ENCODE peak calls at places on chromosomes 13 and 19, in nine cellular contexts. M, J, C, F, Q, T, N, U and P are unnamed samples.

GRCh38 chr19:7699422-7700127 is 2.4 kb downstream of the FCER2 start:
- DNase-seq in T (no peak), J (no peak), M (no peak), C (no peak), Q (no peak), U (no peak), F (peak; percentile 30), N (no peak), P (no peak)

GRCh38 chr13:110593430-110594130 is 21.8 kb upstream of the NAXD start:
- DNase-seq in Q (no peak), T (no peak), C (no peak), F (peak; percentile 33), M (peak; percentile 49), N (no peak), U (peak; percentile 27), J (no peak), P (peak; percentile 39)

GRCh38 chr13:106683179-106683578 is 115.2 kb upstream of the ARGLU1 start:
- DNase-seq in U (no peak), F (no peak), Q (no peak), T (no peak), C (no peak), M (no peak), J (no peak), N (no peak), P (no peak)

GRCh38 chr19:5799247-5800241 is 5.3 kb upstream of the NRTN start:
- DNase-seq in M (no peak), N (no peak), C (peak; percentile 86), J (no peak), U (no peak), T (peak; percentile 76), F (peak; percentile 81), Q (no peak), P (no peak)

GRCh38 chr13:28532226-28533048 is 37.5 kb upstream of the FLT1 start:
- DNase-seq in F (peak; percentile 36), N (no peak), U (peak; percentile 27), M (no peak), C (peak; percentile 49), J (no peak), T (peak; percentile 88), Q (no peak), P (no peak)

GRCh38 chr13:43411741-43412140 is 375.0 kb downstream of the ENOX1 start:
- DNase-seq in N (no peak), Q (no peak), T (no peak), C (no peak), F (no peak), U (no peak), M (no peak), J (peak; percentile 47), P (no peak)

GRCh38 chr19:41294393-41294792 is 15.6 kb upstream of the CCDC97 start:
- DNase-seq in F (no peak), N (no peak), M (no peak), T (peak; percentile 54), J (no peak), C (no peak), U (no peak), Q (no peak), P (no peak)

GRCh38 chr19:5314012-5314906 is 26.4 kb downstream of the PTPRS start:
- DNase-seq in T (no peak), C (no peak), M (peak; percentile 63), U (no peak), J (no peak), F (no peak), Q (no peak), N (no peak), P (no peak)

GRCh38 chr13:102951808-102952207 is 106.0 kb downstream of the ERCC5 start:
- DNase-seq in F (no peak), Q (no peak), T (peak; percentile 6), C (no peak), J (no peak), N (no peak), M (no peak), U (no peak), P (no peak)

GRCh38 chr13:51731759-51732158 is 72.2 kb downstream of the DHRS12 start:
- DNase-seq in N (no peak), Q (no peak), T (no peak), J (no peak), M (peak; percentile 4), U (no peak), C (no peak), F (no peak), P (no peak)
- H3K27ac ChIP-seq in N (peak overlapping the region; percentile 90), Q (peak overlapping the region; percentile 87), T (no peak overlapping the region), J (peak overlapping the region; percentile 68), M (no peak overlapping the region), U (peak overlapping the region; percentile 20), C (no peak overlapping the region), F (peak overlapping the region; percentile 67), P (no peak overlapping the region)

DNA sequence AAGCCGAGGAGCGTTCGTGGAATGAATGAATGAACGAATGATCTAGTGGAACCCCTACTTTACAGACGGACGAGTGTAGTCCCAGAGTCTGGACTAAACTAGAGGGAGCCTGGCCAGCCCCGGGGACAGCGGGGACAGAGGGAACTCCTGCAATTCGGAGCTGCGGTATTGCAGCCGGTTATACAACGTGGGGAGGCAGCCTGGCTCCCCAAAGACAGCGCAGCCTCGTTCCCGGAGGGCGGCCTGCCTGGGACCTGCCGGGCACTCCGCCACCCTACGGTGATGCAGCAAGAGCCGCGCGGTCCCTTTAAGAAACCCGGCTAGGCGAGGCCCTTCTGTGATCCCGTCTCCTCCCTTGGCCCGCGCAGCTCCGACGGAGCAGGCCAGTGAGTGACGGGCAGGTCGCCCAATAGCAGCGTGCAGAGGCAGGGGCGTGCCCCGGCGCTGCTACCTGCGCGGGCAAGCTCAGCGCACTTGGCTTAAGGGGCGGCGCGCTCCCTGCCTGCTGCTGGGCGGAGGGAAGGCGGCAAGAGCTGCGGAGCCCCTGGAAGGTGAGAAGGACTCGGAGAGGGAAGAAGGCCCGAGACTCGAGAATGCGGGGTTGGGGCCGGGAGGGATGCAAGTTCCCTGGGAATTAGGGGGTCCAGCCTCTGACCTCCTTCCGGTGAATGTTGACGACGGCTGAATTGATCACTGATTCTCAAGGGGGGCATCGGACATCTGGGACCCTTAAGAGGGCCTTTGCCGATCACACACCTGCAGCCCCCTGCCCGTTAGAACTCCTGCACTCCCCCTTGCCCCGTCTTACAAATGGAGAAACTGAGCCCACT is at the start of gene ABCA7:
- DNase-seq in T (peak; percentile 100), M (peak; percentile 68), Q (peak; percentile 91), F (peak; percentile 99), C (peak; percentile 98), N (peak; percentile 98), U (peak; percentile 99), J (peak; percentile 96), P (peak; percentile 98)
- TF ChIP-seq POLR2A in T (peak; percentile 58), M (no peak), Q (peak; percentile 30), F (peak; percentile 54), C (no peak), N (no peak), U (peak; percentile 87), J (peak; percentile 29), P (peak; percentile 76)

GRCh38 chr19:45996933-45997332 is 1.7 kb downstream of the CCDC61 start:
- DNase-seq in Q (no peak), T (no peak), N (no peak), M (no peak), J (no peak), U (no peak), C (no peak), F (no peak), P (no peak)

GRCh38 chr19:45998834-45999233 is 3.6 kb downstream of the CCDC61 start:
- DNase-seq in M (no peak), N (no peak), C (no peak), Q (no peak), T (no peak), F (no peak), U (no peak), J (no peak), P (no peak)

GRCh38 chr19:45994456-45994988 is 745 bp upstream of the CCDC61 start:
- DNase-seq in F (no peak), C (no peak), Q (no peak), J (no peak), M (no peak), N (no peak), U (no peak), T (no peak), P (no peak)

GRCh38 chr19:45994989-45995714 is at the start of gene CCDC61:
- DNase-seq in J (peak; percentile 95), N (peak; percentile 99), U (peak; percentile 95), M (peak; percentile 99), Q (peak; percentile 92), T (peak; percentile 93), C (peak; percentile 98), F (peak; percentile 96), P (peak; percentile 99)

DNA sequence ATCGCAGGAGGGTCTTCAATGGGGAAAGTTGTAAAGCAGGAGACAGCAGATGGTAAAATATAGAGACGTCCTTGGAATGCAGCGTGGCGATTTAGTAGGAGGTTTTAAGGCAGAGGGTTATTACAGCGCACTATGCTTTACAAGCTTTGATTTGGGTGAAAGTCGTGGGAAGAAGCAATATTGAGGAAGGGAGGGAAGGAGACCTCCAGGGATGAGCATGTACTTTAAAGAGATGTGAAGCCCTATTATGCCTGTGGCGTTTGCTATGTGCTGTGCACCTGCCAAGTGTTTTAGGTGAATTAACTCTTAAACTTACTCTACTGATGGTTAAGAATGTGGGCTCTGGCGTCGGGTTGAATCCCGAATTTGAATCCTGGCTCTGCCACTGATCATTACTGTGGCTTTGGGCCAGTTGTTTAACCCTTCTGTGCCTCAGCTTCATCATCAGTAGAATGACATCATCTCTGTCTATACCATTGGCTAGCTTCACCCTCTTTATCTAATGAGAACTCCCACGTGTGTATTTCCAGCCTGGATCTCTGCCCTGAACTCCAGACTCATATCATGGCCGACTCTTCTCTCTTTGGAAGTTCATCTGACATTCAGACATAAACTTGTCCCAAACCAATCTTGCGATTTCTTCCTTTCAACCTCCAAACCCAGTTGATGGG is 583 bp downstream of the CCDC61 start:
- DNase-seq in U (no peak), Q (no peak), T (no peak), F (no peak), J (no peak), N (no peak), C (no peak), M (no peak), P (no peak)
- H3K27ac ChIP-seq in U (peak overlapping the region; percentile 51), Q (peak overlapping the region; percentile 86), T (peak overlapping the region; percentile 75), F (peak overlapping the region; percentile 85), J (peak overlapping the region; percentile 76), N (peak overlapping the region; percentile 86), C (no peak overlapping the region), M (peak overlapping the region; percentile 70), P (peak overlapping the region; percentile 70)

GRCh38 chr19:45069056-45069455 is 7.2 kb downstream of the ZNF296 start:
- DNase-seq in C (peak; percentile 39), N (peak; percentile 75), F (peak; percentile 70), U (no peak), J (no peak), M (peak; percentile 61), Q (no peak), T (peak; percentile 60), P (peak; percentile 51)

GRCh38 chr19:45070214-45070613 is 6.1 kb downstream of the ZNF296 start:
- DNase-seq in T (no peak), U (no peak), N (no peak), J (no peak), C (no peak), Q (no peak), F (no peak), M (no peak), P (no peak)

GRCh38 chr19:45071545-45071938 is 4.7 kb downstream of the ZNF296 start:
- DNase-seq in F (no peak), U (no peak), N (no peak), T (peak; percentile 82), Q (no peak), J (no peak), M (no peak), C (no peak), P (no peak)

GRCh38 chr19:45071969-45072790 is 4.1 kb downstream of the ZNF296 start:
- DNase-seq in U (no peak), F (no peak), T (peak; percentile 82), N (no peak), Q (no peak), J (no peak), C (no peak), M (no peak), P (no peak)

GRCh38 chr19:45070861-45071544 is 5.3 kb downstream of the ZNF296 start:
- DNase-seq in U (no peak), Q (no peak), T (peak; percentile 78), C (no peak), M (no peak), J (no peak), F (no peak), N (peak; percentile 62), P (peak; percentile 69)
- TF ChIP-seq POLR2A in U (no peak), Q (no peak), T (no peak), C (no peak), M (no peak), J (no peak), F (no peak), N (no peak), P (no peak)